ENCODE peak calls at places on chromosomes 13 and 19, in eight cellular contexts. I is Panc1, S is hepatocyte, J is GM23248, K is fibroblast of lung, Q is upper lobe of right lung, F is H9, H is mammary epithelial cell. A is an unnamed sample.
A peak's percentile ranks its signal among the peaks of the same experiment; 100 is the strongest.

GRCh38 chr19:47247308-47247990 is 8.9 kb upstream of the CCDC9 start:
- DNase-seq in H (peak; percentile 55), F (peak; percentile 80), I (no peak), J (peak; percentile 81), S (peak; percentile 85), Q (peak; percentile 90), K (peak; percentile 80), A (peak; percentile 75)

GRCh38 chr13:73481877-73482445 is 423.2 kb downstream of the KLF5 start:
- DNase-seq in K (no peak), Q (no peak), S (no peak), I (no peak), F (no peak), J (no peak), H (no peak), A (no peak)

GRCh38 chr13:72255908-72256307 is 388.9 kb upstream of the DACH1 start:
- DNase-seq in K (peak; percentile 51), J (no peak), F (peak; percentile 75), Q (no peak), I (no peak), S (peak; percentile 61), H (peak; percentile 64), A (no peak)

GRCh38 chr13:52319876-52320275 is 86.1 kb downstream of the THSD1 start:
- DNase-seq in F (no peak), K (peak; percentile 3), I (no peak), H (peak; percentile 25), J (peak; percentile 9), S (no peak), Q (no peak), A (no peak)

GRCh38 chr19:38228491-38229439 is 4.7 kb upstream of the DPF1 start:
- DNase-seq in H (no peak), F (peak; percentile 64), Q (no peak), J (no peak), K (no peak), I (no peak), S (no peak), A (no peak)

GRCh38 chr13:92097337-92097903 is 699.0 kb downstream of the GPC5 start:
- DNase-seq in K (peak; percentile 18), J (no peak), Q (no peak), S (peak; percentile 6), H (no peak), I (no peak), F (no peak), A (no peak)

GRCh38 chr13:86684402-86684801 is 885.2 kb upstream of the SLITRK6 start:
- DNase-seq in S (no peak), F (no peak), H (no peak), J (no peak), K (peak; percentile 37), Q (no peak), I (no peak), A (no peak)

GRCh38 chr13:102405499-102406079 is 3.7 kb upstream of the FGF14 start:
- DNase-seq in K (peak; percentile 34), H (peak; percentile 3), Q (no peak), F (peak; percentile 32), J (peak; percentile 9), S (peak; percentile 68), I (no peak), A (no peak)

GRCh38 chr19:10392120-10392519 is 11.2 kb downstream of the CDC37 start:
- DNase-seq in S (no peak), K (no peak), J (no peak), Q (no peak), H (no peak), I (no peak), F (no peak), A (no peak)

GRCh38 chr13:48304132-48304876 is 753 bp downstream of the RB1 start:
- DNase-seq in S (peak; percentile 58), F (no peak), I (no peak), J (peak; percentile 70), K (peak; percentile 61), H (peak; percentile 56), Q (no peak), A (peak; percentile 45)

GRCh38 chr13:52809310-52809769 is 39.1 kb downstream of the PCDH8 start:
- DNase-seq in F (peak; percentile 84), K (peak; percentile 35), Q (peak; percentile 73), I (peak; percentile 43), J (peak; percentile 67), S (peak; percentile 82), H (peak; percentile 84), A (peak; percentile 53)

GRCh38 chr19:15836345-15836594 is 20.8 kb upstream of the OR10H1 start:
- DNase-seq in F (no peak), J (peak; percentile 67), I (no peak), S (no peak), H (no peak), K (peak; percentile 10), Q (no peak), A (no peak)

GRCh38 chr13:32278456-32278855 is 36.7 kb downstream of the ZAR1L start:
- DNase-seq in S (no peak), H (peak; percentile 68), J (peak; percentile 81), F (no peak), I (no peak), Q (no peak), K (peak; percentile 54), A (peak; percentile 4)

GRCh38 chr19:6725513-6726231 is 5.2 kb upstream of the C3 start:
- DNase-seq in F (no peak), Q (no peak), K (no peak), I (no peak), H (no peak), S (no peak), J (no peak), A (no peak)

GRCh38 chr13:29081036-29081435 is 260.9 kb downstream of the MTUS2 start:
- DNase-seq in F (no peak), H (no peak), K (no peak), Q (no peak), S (no peak), I (no peak), J (no peak), A (no peak)

GRCh38 chr19:16899566-16900075 is 10.8 kb downstream of the F2RL3 start:
- DNase-seq in Q (no peak), F (peak; percentile 81), H (peak; percentile 27), K (peak; percentile 15), J (peak; percentile 37), S (peak; percentile 46), I (peak; percentile 18), A (peak; percentile 56)

GRCh38 chr13:96141032-96141431 is 51.1 kb downstream of the HS6ST3 start:
- DNase-seq in F (no peak), H (peak; percentile 16), K (peak; percentile 41), S (peak; percentile 59), I (peak; percentile 4), J (peak; percentile 50), Q (no peak), A (no peak)

GRCh38 chr13:47672982-47673670 is 327.9 kb downstream of the SUCLA2 start:
- DNase-seq in I (no peak), Q (no peak), S (peak; percentile 16), K (peak; percentile 99), J (peak; percentile 94), F (no peak), H (peak; percentile 32), A (peak; percentile 2)

GRCh38 chr13:97975851-97976550 is 22.5 kb downstream of the IPO5 start:
- DNase-seq in S (peak; percentile 97), F (peak; percentile 90), K (peak; percentile 83), J (peak; percentile 98), I (no peak), H (peak; percentile 83), Q (no peak), A (peak; percentile 89)

GRCh38 chr19:46809534-46810272 is 21.3 kb upstream of the SLC1A5 start:
- DNase-seq in K (no peak), J (no peak), S (no peak), I (no peak), F (no peak), Q (no peak), H (no peak), A (no peak)

GRCh38 chr13:52356327-52356726 is 49.6 kb downstream of the THSD1 start:
- DNase-seq in F (no peak), H (peak; percentile 88), S (no peak), Q (no peak), K (peak; percentile 27), I (no peak), J (peak; percentile 80), A (peak; percentile 45)

GRCh38 chr13:42396901-42397670 is 125.1 kb downstream of the AKAP11 start:
- DNase-seq in S (no peak), K (no peak), F (no peak), J (peak; percentile 49), I (no peak), H (peak; percentile 71), Q (no peak), A (no peak)

GRCh38 chr13:33070713-33071112 is 54.5 kb downstream of the KL start:
- DNase-seq in F (no peak), Q (no peak), J (peak; percentile 21), S (no peak), K (no peak), I (no peak), H (peak; percentile 9), A (no peak)

GRCh38 chr13:76516013-76516412 is 370.2 kb downstream of the KCTD12 start:
- DNase-seq in J (peak; percentile 70), I (no peak), S (no peak), K (peak; percentile 90), F (no peak), Q (no peak), H (peak; percentile 66), A (peak; percentile 78)

GRCh38 chr19:29507081-29507860 is 18.5 kb upstream of the VSTM2B start:
- DNase-seq in K (no peak), S (no peak), J (no peak), F (peak; percentile 41), H (no peak), Q (peak; percentile 58), I (no peak), A (no peak)
- H3K9me3 ChIP-seq in K (no peaks in the 10 kb centered on the region), S (no peaks in the 10 kb centered on the region), J (no peaks in the 10 kb centered on the region), F (no peaks in the 10 kb centered on the region), H (peaks cover 33% of the 10 kb centered on the region), Q (no peaks in the 10 kb centered on the region), I (no peaks in the 10 kb centered on the region), A (no peaks in the 10 kb centered on the region)

GRCh38 chr13:82010780-82011179 is 1669.9 kb upstream of the SPRY2 start:
- DNase-seq in S (no peak), I (no peak), Q (no peak), K (peak; percentile 1), J (no peak), F (no peak), H (no peak), A (no peak)
- H3K27me3 ChIP-seq in S (no peaks in the 10 kb centered on the region), I (no peaks in the 10 kb centered on the region), Q (no peaks in the 10 kb centered on the region), K (no peaks in the 10 kb centered on the region), J (no peaks in the 10 kb centered on the region), F (no peaks in the 10 kb centered on the region), H (no peaks in the 10 kb centered on the region), A (no peaks in the 10 kb centered on the region)

GRCh38 chr19:28155265-28155664 is 1057.7 kb downstream of the UQCRFS1 start:
- DNase-seq in Q (no peak), S (no peak), K (no peak), H (no peak), F (no peak), J (no peak), I (no peak), A (no peak)
- H3K9me3 ChIP-seq in Q (no peaks in the 10 kb centered on the region), S (no peaks in the 10 kb centered on the region), K (no peaks in the 10 kb centered on the region), H (peaks cover 23% of the 10 kb centered on the region), F (no peaks in the 10 kb centered on the region), J (no peaks in the 10 kb centered on the region), I (no peaks in the 10 kb centered on the region), A (peaks cover 4% of the 10 kb centered on the region)

DNA sequence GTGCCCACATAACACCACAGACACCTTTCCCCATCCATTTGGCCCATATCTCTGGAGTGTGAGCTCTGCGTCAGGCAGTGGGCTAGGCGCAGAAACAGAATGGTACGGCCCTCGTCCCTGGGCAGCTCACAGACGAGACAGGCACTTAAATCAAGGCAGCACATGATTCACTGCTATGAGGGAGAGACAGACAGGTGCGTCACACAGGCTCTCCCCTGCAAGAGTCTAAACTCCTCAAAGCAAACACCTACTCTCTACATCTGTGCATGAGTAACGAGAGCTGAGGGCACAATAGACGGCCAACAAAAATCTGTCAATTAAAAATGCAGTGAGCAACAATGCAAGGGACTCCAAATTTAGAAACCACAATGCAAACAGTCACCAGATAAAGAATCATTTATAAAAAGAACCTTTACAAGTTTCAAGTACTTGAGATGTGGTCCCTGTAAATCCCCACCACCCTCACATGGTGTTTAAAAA is 348.9 kb downstream of the UQCRFS1 start:
- DNase-seq in I (no peak), Q (no peak), H (no peak), J (no peak), S (no peak), K (no peak), F (no peak), A (no peak)
- H3K27me3 ChIP-seq in I (peaks cover 5% of the 10 kb centered on the region), Q (peaks cover 5% of the 10 kb centered on the region), H (no peaks in the 10 kb centered on the region), J (no peaks in the 10 kb centered on the region), S (no peaks in the 10 kb centered on the region), K (no peaks in the 10 kb centered on the region), F (no peaks in the 10 kb centered on the region), A (no peaks in the 10 kb centered on the region)

A was measured in MG63.